ENCODE peak calls at places on chromosome 6, in six cellular contexts. P is fibroblast of the aortic adventitia, H is ovary, C is stomach, G is body of pancreas, R is AG10803. W is an unnamed sample.

GRCh38 chr6:48186746-48187145 is 75.7 kb upstream of the PTCHD4 start:
- DNase-seq in P (no peak), H (no peak), C (no peak), G (no peak), R (no peak), W (no peak)

GRCh38 chr6:5636210-5637030 is 370.3 kb downstream of the NRN1 start:
- DNase-seq in P (peak), H (no peak), C (no peak), G (no peak), R (peak), W (no peak)

GRCh38 chr6:133983099-133983939 is 30.3 kb downstream of the TBPL1 start:
- DNase-seq in P (peak), H (no peak), C (no peak), G (no peak), R (peak), W (no peak)

GRCh38 chr6:118945217-118945616 is 10.3 kb upstream of the MCM9 start:
- DNase-seq in P (no peak), H (no peak), C (no peak), G (no peak), R (no peak), W (no peak)

GRCh38 chr6:10884245-10884972 is 2.4 kb upstream of the SYCP2L start:
- DNase-seq in P (no peak), H (no peak), C (no peak), G (no peak), R (no peak), W (no peak)

GRCh38 chr6:113047148-113047547 is 700.0 kb downstream of the RFPL4B start:
- DNase-seq in P (peak), H (no peak), C (no peak), G (no peak), R (peak), W (peak)

GRCh38 chr6:40393641-40394040 is 193.5 kb downstream of the LRFN2 start:
- DNase-seq in P (no peak), H (no peak), C (no peak), G (no peak), R (no peak), W (no peak)

GRCh38 chr6:41939848-41940758 is 1.5 kb downstream of the CCND3 start:
- DNase-seq in P (peak), H (no peak), C (peak), G (no peak), R (peak), W (no peak)

GRCh38 chr6:47132724-47133123 is 90.6 kb upstream of the ADGRF1 start:
- DNase-seq in P (no peak), H (no peak), C (no peak), G (no peak), R (no peak), W (no peak)

GRCh38 chr6:89315199-89315598 is at the start of gene GABRR2:
- DNase-seq in P (no peak), H (no peak), C (no peak), G (no peak), R (no peak), W (no peak)

GRCh38 chr6:85360794-85361642 is 88.9 kb upstream of the NT5E start:
- DNase-seq in P (peak), H (no peak), C (no peak), G (no peak), R (peak), W (peak)

GRCh38 chr6:104537185-104537584 is 322.5 kb downstream of the HACE1 start:
- DNase-seq in P (no peak), H (no peak), C (no peak), G (no peak), R (peak), W (no peak)

GRCh38 chr6:18584372-18584771 is 197.2 kb downstream of the RNF144B start:
- DNase-seq in P (no peak), H (no peak), C (no peak), G (no peak), R (no peak), W (no peak)

GRCh38 chr6:127434651-127435050 is 24.5 kb downstream of the KIAA0408 start:
- DNase-seq in P (no peak), H (no peak), C (no peak), G (no peak), R (no peak), W (no peak)

GRCh38 chr6:117514655-117515054 is 32.2 kb downstream of the DCBLD1 start:
- DNase-seq in P (no peak), H (no peak), C (no peak), G (no peak), R (no peak), W (no peak)

GRCh38 chr6:44201638-44202303 is 15.0 kb upstream of the MYMX start:
- DNase-seq in P (no peak), H (no peak), C (no peak), G (no peak), R (no peak), W (no peak)

GRCh38 chr6:42263165-42263852 is 45.6 kb upstream of the MRPS10 start:
- DNase-seq in P (no peak), H (no peak), C (no peak), G (no peak), R (no peak), W (no peak)

GRCh38 chr6:10558575-10558974 is 37.4 kb downstream of the GCNT2 start:
- DNase-seq in P (no peak), H (no peak), C (peak), G (no peak), R (no peak), W (no peak)

GRCh38 chr6:36113049-36113448 is 17.3 kb upstream of the MAPK13 start:
- DNase-seq in P (no peak), H (no peak), C (no peak), G (no peak), R (no peak), W (no peak)

GRCh38 chr6:170185175-170185970 is 105.5 kb downstream of the DLL1 start:
- DNase-seq in P (no peak), H (no peak), C (no peak), G (no peak), R (no peak), W (no peak)

GRCh38 chr6:26550250-26550993 is 12.3 kb downstream of the HMGN4 start:
- DNase-seq in P (peak), H (peak), C (peak), G (no peak), R (peak), W (no peak)

GRCh38 chr6:17107768-17108325 is 6.0 kb downstream of the STMND1 start:
- DNase-seq in P (no peak), H (no peak), C (no peak), G (no peak), R (peak), W (no peak)

GRCh38 chr6:45625191-45625664 is 247.5 kb upstream of the SUPT3H start:
- DNase-seq in P (peak), H (no peak), C (no peak), G (no peak), R (peak), W (no peak)

GRCh38 chr6:97850458-97851218 is 567.6 kb upstream of the MMS22L start:
- DNase-seq in P (peak), H (no peak), C (no peak), G (no peak), R (peak), W (no peak)

GRCh38 chr6:70714716-70715257 is 47.1 kb downstream of the SMAP1 start:
- DNase-seq in P (no peak), H (no peak), C (no peak), G (no peak), R (no peak), W (no peak)

DNA sequence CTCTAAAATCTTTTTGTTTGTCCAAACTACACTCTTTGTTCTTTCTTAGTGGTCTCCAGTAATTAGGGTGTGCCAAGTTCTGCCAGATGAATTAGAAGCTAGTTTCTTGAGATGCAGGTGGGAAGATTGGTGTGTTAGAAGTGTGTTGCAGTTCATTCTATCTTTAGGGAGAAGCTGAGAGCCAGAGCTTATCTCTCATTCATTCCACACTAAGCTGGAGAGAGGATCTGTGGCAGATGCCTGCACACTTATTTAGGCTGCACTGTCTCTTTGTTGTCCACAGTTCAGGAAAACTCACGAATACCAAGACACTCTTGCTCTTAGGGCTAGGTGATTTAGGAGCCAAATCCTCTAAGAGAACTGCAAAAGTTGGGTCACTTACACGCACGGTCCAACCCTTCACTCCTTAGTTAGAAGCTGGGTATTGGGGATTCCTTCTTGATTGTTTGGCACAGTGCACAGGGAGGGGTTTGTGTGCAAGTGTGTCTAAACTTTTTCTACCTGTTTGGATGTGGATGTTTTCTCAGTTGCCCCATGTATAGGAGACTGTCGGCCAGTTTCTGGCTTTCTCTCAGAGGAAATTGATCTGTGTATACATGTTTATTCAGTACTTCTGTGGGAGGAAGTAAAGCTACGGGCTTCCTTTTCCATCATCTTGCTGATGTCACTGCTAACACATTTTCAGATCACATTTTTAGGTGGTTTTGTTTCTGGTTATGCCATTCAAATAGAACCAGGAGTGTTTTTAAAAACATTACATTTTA is 49.5 kb downstream of the SMAP1 start:
- DNase-seq in P (no peak), H (no peak), C (no peak), G (no peak), R (no peak), W (no peak)
- TF ChIP-seq CTCF in P (no peak), H (no peak), C (no peak), G (no peak), R (no peak), W (no peak)

GRCh38 chr6:25138024-25138696 is 141.0 kb upstream of the CARMIL1 start:
- DNase-seq in P (peak), H (peak), C (peak), G (no peak), R (peak), W (no peak)
- H3K4me3 ChIP-seq in P (peak), H (peak), C (peak), G (peak), R (peak), W (peak)

DNA sequence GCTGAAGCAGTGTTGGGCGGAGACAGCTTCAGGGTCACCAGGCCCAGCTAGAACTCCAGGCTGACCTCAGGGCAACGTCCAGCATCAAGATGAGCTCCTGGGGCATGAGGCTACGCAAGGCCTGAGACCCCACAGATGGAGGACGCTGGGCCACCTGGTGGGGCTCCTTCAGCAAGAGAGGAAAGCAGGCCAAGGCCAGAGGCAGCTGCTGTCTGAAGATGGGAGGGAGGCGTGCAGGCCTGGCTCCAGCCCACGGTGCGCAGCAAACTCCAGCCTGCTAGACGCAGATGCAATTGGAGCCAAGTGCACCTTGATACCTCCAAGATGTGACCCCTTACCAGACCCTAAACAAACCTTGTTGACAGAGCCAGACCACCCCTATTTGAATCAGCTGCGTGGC is 220.9 kb upstream of the RREB1 start:
- DNase-seq in P (no peak), H (no peak), C (no peak), G (no peak), R (no peak), W (no peak)
- TF ChIP-seq CTCF in P (no peak), H (no peak), C (no peak), G (no peak), R (no peak), W (no peak)

GRCh38 chr6:74087898-74088297 is 391.9 kb downstream of the CD109 start:
- DNase-seq in P (peak), H (no peak), C (no peak), G (no peak), R (peak), W (no peak)

GRCh38 chr6:74096329-74096728 is 400.3 kb downstream of the CD109 start:
- DNase-seq in P (no peak), H (no peak), C (no peak), G (no peak), R (no peak), W (no peak)

GRCh38 chr6:74091133-74091793 is 395.3 kb downstream of the CD109 start:
- DNase-seq in P (peak), H (no peak), C (no peak), G (no peak), R (peak), W (no peak)

DNA sequence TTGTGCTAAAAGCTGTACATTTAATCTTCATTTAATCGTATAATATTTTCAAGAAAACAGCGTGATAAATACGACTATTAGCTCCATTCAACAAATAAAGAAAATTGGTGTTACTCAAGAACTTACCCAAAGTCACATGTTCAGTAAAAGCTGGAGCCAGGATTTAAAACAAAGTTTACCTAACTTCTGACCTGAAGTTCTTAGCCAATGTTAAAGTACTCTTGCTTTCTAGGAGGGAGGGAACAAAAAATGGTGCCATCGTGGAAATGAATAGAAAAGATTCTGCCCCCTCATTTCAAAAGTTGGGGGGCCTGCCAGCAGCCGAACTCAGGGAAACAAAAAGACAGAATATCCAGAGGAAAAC is 395.8 kb downstream of the CD109 start:
- DNase-seq in P (no peak), H (no peak), C (no peak), G (no peak), R (no peak), W (no peak)
- H3K4me3 ChIP-seq in P (no peak), H (no peak), C (no peak), G (no peak), R (no peak), W (no peak)

DNA sequence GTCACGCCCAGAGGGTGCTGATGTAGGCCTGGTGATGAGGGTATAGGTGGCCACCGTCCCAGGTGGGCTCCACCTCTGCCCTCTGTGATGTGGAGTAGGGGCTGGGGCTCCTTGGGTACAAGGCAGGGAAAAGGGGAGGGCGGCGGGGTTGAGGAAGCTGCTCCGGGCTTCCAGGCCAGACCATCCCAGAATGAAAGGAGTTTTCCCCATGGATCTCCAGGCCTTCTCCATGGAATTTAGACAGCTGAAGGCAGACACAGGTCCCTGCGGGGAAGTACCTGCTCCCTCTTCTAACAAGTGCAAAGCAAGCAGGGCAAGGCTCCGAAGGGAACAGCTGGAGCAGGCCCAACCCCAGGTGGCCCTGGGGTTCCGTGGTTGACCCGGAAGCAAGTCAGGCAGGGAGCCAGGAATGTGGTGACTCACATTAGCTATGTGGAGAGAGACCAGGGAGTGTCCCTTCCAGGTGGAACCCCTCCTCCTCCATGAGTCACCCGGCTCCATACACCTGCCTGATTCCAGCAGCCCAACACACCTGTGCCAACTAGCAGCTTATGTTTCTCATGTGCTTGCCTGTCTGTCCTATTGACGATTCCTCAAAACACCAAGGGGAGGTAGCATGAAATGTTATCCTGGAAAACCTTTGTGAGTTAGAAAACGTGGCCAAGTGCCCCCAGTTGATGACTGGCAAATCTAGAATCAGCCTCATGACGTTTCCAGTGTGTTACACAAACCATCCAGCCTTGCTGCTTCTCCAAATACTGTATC is 59.7 kb upstream of the SNX9 start:
- DNase-seq in P (peak), H (peak), C (peak), G (peak), R (peak), W (no peak)
- TF ChIP-seq CTCF in P (no peak), H (no peak), C (no peak), G (no peak), R (no peak), W (no peak)

DNA sequence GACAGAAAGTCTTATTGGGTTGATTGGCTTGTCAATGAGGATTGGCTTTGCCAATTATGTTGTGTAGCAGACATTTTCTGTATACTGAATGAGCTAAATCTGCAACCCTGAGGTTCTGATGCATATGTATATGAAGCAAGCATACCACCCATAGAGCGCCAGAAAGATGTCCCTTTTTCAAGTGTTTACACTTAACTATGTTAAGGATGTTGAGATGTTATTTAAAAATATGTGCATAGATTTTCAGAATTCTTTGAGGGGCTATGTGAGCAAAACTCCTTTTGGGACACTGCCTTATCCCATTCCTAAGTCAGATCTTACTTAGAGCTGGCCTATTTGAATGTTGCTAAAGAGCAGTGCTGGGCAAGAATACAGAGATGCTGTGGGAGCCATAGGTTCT is 1.9 kb downstream of the AIG1 start:
- DNase-seq in P (no peak), H (no peak), C (no peak), G (no peak), R (no peak), W (no peak)
- H3K4me3 ChIP-seq in P (no peak), H (no peak), C (no peak), G (no peak), R (no peak), W (no peak)